ENCODE peak calls at places on chromosomes 6 and 20, in six cellular contexts. S is ascending aorta, X is cardiac fibroblast, T is fibroblast of mammary gland, M is psoas muscle, C is mucosa of descending colon. E is an unnamed sample.

GRCh38 chr20:36491901-36492617 is 49.3 kb upstream of the MYL9 start:
- DNase-seq in C (peak), S (no peak), M (no peak), T (no peak), X (peak), E (no peak)

GRCh38 chr6:6614096-6614964 is 25.8 kb downstream of the LY86 start:
- DNase-seq in M (no peak), S (no peak), X (no peak), C (no peak), T (peak), E (no peak)

GRCh38 chr6:11460837-11461661 is 76.5 kb upstream of the TMEM170B start:
- DNase-seq in M (no peak), S (no peak), C (no peak), T (no peak), X (no peak), E (no peak)

GRCh38 chr20:50339196-50339901 is 148.7 kb downstream of the CEBPB start:
- DNase-seq in S (no peak), C (no peak), T (peak), X (peak), M (no peak), E (no peak)

GRCh38 chr6:16092990-16093389 is 35.9 kb upstream of the MYLIP start:
- DNase-seq in M (no peak), S (no peak), C (no peak), X (no peak), T (no peak), E (no peak)

GRCh38 chr6:145809785-145810184 is 4.8 kb downstream of the FBXO30 start:
- DNase-seq in M (no peak), S (no peak), C (no peak), X (peak), T (peak), E (no peak)

GRCh38 chr6:14274552-14275492 is 157.2 kb downstream of the CD83 start:
- DNase-seq in S (no peak), C (no peak), T (no peak), X (no peak), M (no peak), E (no peak)

GRCh38 chr6:153237670-153238069 is 106.6 kb upstream of the RGS17 start:
- DNase-seq in M (no peak), X (no peak), C (no peak), S (no peak), T (no peak), E (no peak)

GRCh38 chr6:79895382-79896100 is 51.8 kb downstream of the ELOVL4 start:
- DNase-seq in T (peak), C (no peak), M (no peak), X (no peak), S (no peak), E (no peak)

DNA sequence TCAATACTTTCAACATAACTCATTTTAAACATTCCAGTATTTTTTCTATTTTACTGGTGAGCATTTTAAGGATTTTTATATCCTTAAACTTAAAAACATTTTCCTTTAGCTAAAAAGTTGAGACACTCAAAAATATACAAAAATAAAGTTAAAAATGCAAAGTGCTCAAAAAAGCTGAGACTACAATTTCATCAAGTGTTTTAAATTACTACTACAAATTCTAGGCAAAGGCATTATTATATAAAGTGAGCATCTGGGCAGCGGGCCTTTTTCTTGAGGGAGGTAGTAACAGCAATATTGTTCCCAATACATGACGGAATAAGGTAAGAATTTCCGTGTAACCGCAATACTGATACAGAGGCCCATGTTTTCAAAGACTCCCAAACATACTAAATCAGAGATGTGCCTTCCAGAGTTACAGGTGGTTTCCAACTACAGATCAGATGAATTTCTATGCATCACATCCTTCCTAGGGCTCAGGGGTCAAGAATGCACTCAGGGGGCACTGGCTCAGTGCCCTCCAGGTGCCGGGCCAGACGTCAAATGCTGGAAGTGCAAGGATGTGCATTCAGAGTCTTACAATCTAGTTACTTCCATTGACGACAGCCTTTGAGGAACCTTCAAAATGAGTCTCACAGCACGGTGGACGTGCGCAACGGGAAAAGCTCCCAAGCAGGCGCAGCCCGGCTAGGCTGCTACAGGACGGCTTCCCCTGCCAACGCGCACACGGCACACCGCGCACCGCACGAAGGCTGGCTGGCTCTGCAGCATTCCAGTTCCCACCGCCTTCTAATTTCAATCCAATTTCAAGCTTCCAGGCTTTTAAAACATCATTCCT is 1.7 kb downstream of the PHF10 start:
- DNase-seq in X (peak), T (peak), C (peak), M (peak), S (no peak), E (peak)
- H3K4me3 ChIP-seq in X (peak), T (peak), C (peak), M (peak), S (peak), E (peak)

DNA sequence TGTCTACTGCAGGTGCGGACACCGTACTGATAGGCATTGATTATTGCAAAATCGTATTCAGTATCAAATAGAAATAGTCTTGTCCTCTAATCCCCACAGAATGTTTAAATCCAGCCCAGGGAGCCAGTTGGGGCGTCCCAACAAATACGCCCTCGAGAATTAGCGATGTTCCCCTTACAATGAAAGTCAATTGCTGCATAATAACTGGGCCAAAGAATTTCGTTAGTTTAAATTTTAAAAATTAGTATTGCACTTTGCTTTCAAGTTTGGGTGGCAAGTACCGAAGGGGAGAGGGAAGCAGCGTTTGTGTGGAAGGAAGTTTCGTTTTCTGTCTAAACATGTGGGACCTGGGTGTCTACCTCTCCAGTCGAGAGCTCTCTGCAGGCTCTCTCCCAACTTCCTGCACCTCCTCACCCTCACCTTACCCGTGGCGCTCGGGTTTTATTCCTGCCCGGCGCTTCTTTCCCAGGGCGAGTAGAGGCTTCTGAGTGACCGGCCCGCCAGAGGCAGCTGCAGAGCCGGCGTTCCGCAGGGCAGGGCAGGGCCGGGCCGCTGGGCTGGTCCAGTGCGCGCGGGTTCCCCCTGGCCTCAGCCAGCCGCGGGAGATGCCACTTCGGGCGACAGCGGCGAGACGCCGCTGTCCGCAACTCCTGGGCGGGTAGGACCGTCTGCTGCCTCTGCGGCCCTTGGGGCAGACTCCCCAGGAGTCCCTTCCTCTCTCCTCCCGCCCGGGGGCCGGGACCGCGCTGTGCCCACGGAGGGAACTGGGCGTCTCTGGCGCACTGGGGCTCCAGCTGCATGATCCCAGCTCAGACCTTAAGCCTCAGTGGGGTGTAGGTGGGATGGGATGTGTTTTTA is 862 bp upstream of the TFAP2C start:
- DNase-seq in X (peak), M (no peak), C (no peak), T (no peak), S (no peak), E (no peak)
- H3K4me3 ChIP-seq in X (no peak), M (peak), C (no peak), T (no peak), S (peak), E (no peak)

DNA sequence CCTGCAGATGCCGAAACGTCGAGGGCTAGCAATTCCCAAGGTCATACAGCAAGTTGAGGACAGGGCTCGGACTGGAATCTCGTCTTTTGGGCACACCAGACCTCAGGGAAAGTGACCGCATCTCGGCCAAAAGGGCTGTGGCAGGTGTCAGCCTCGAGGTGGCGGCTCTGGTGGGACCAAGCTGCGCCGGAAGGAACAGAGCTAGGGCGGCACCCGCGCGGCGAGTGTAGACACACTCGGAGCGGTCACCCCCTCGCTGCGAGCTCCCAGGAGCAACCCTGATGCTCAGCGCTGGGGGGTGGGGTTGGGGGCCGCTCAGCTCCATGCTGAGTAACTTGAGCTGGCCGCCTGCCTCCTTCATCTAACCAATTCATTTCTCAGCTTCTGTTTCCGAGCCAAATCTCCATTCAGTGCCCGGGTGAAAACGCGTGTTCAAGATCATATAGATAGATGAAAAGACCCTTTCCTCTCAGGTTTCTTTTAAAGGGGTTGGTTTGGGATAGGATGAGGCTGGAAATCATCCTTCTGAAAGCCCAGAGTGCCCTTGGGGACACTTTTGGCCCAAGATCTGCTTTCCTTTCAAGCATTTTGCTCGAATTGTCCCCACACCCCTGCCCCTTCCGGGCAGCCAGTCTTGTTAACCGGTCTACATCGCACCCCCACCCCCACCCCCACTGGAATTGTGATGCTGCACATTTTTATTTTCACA is 2.3 kb upstream of the TUBB2B start:
- DNase-seq in M (peak), X (no peak), T (no peak), C (peak), S (peak), E (no peak)
- H3K4me3 ChIP-seq in M (peak), X (no peak), T (no peak), C (no peak), S (peak), E (peak)

DNA sequence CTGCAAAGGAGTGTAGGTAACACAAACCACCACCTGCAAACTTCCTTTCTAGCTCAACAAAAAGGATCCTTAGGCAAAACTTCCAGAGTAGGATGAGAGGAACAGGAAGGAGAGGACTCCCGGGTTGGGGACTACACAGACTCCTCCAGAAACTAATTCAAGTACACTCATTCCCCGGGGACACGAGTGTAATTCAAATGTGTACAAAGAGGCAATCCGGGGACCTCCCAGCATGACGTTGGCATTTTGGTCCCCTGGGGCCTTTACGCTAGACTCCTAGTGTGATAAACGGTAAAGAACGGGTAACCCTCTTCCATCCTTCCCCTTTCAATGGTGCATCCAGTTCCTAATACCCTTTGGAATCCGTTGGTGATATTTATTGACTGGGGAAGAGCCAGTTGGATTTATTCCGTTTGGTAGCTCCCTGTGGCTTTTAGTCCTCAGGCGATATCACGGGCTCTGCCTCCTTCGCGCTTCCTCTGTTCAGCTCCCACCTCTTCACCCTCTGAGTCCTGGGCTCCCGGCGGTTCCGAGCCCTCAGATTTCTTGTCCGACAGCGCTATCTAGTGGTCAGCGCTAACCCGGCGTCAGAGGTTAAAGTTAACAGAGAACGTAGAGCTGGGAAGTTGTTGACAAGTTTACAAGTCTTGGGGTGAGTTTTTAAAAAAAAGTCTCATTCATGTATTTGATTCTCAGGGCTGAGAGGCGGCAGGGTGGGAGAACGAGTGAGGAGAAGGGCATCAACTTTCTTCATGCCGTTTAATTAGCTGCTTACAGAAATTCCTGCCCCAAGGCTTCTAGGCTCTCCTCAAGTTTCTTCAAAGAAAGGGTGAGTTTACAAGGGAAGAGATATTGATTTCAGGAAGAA is 2.9 kb upstream of the COL12A1 start:
- DNase-seq in T (peak), C (peak), M (peak), X (peak), S (peak), E (peak)
- H3K4me3 ChIP-seq in T (peak), C (no peak), M (peak), X (no peak), S (peak), E (peak)

E was measured in A673.